ENCODE peak calls at places on chromosomes 2 and 18, in four cellular contexts. T is H9, Q is mesendoderm, I is H1. G is an unnamed sample.

GRCh38 chr2:140737006-140737405 is 1393.8 kb downstream of the LRP1B start:
- DNase-seq in I (no peak), T (no peak), Q (no peak), G (no peak)

GRCh38 chr18:36302676-36303075 is 5.2 kb downstream of the FHOD3 start:
- DNase-seq in T (no peak), Q (no peak), I (no peak), G (peak)

GRCh38 chr2:50546790-50547189 is 485.1 kb downstream of the NRXN1 start:
- DNase-seq in T (no peak), Q (no peak), I (no peak), G (peak)

GRCh38 chr2:167689444-167689843 is 558.0 kb downstream of the STK39 start:
- DNase-seq in T (peak), I (peak), Q (peak), G (no peak)

GRCh38 chr2:207768891-207769596 is 662 bp downstream of the FZD5 start:
- DNase-seq in Q (peak), I (no peak), T (no peak), G (no peak)

GRCh38 chr2:203605302-203605701 is 70.2 kb upstream of the RAPH1 start:
- DNase-seq in Q (no peak), I (no peak), T (no peak), G (peak)

GRCh38 chr18:58502628-58503027 is 126.3 kb downstream of the ALPK2 start:
- DNase-seq in Q (no peak), T (no peak), I (no peak), G (no peak)

GRCh38 chr18:32542221-32542798 is 71.6 kb upstream of the GAREM1 start:
- DNase-seq in T (no peak), Q (peak), I (no peak), G (peak)

GRCh38 chr2:19870792-19871191 is 31.0 kb downstream of the TTC32 start:
- DNase-seq in Q (no peak), I (no peak), T (no peak), G (no peak)

GRCh38 chr2:19866741-19867140 is 35.0 kb downstream of the TTC32 start:
- DNase-seq in I (no peak), Q (no peak), T (no peak), G (no peak)

GRCh38 chr2:19868224-19868623 is 33.6 kb downstream of the TTC32 start:
- DNase-seq in I (no peak), T (no peak), Q (no peak), G (no peak)

GRCh38 chr2:19871836-19872235 is 29.9 kb downstream of the TTC32 start:
- DNase-seq in I (no peak), T (no peak), Q (no peak), G (no peak)

GRCh38 chr2:19868705-19869550 is 32.9 kb downstream of the TTC32 start:
- DNase-seq in Q (peak), I (no peak), T (peak), G (no peak)
- H2BK120ac ChIP-seq in Q (no peak), I (no peak), T (no peak), G (no peak)

DNA sequence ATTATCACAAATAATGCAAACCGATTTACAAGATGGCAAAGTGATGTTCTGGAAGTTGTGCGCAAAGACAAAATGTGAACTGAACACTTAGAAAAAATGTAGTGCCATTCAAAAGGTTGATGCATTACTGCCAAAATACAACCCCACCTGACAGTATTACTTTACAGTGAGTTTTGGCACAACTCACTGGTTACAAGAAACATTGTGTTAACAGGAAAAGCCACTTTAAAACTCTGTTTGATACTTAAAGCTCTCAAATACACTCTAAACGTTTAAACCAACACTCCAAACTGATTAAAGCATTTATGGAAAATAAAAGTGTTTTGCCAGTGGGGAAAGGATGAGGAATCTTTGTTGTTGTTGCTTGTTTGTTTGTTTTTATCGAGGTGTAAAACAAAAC is 173.4 kb upstream of the SATB2 start:
- DNase-seq in Q (no peak), I (no peak), T (no peak), G (no peak)
- H3K56ac ChIP-seq in Q (no peak), I (no peak), T (no peak), G (no peak)

DNA sequence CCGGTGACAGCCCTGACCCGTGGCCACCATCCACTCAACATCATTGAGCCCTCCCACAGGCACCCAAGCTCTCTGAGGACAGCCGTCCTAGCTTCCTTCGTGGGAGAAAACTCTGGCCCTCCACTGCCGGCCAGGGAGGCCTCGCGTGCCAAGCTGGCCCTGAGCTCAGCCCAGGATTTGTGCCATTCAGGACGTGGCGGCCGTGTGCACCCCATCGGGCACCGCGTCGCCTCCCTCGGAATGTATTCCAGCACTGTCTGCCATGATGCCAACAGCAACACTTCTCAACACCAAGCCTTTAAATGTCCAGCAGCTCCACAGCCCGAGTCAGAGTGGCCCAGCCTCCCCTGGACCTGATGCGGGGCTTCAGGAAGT is 35.7 kb downstream of the ZNF516 start:
- DNase-seq in I (no peak), T (no peak), Q (no peak), G (no peak)
- H2BK120ac ChIP-seq in I (no peak), T (no peak), Q (no peak), G (peak)

GRCh38 chr2:199443589-199444130 is 14.1 kb downstream of the SATB2 start:
- DNase-seq in I (no peak), T (no peak), Q (no peak), G (peak)
- H3K56ac ChIP-seq in I (no peak), T (no peak), Q (no peak), G (no peak)

GRCh38 chr2:205723174-205723573 is 40.9 kb downstream of the NRP2 start:
- DNase-seq in Q (no peak), T (no peak), I (no peak), G (peak)
- H2BK120ac ChIP-seq in Q (no peak), T (no peak), I (no peak), G (no peak)

GRCh38 chr2:67836861-67837260 is 225.9 kb downstream of the C1D start:
- DNase-seq in T (no peak), Q (no peak), I (no peak), G (no peak)
- H3K56ac ChIP-seq in T (no peak), Q (no peak), I (no peak), G (no peak)

DNA sequence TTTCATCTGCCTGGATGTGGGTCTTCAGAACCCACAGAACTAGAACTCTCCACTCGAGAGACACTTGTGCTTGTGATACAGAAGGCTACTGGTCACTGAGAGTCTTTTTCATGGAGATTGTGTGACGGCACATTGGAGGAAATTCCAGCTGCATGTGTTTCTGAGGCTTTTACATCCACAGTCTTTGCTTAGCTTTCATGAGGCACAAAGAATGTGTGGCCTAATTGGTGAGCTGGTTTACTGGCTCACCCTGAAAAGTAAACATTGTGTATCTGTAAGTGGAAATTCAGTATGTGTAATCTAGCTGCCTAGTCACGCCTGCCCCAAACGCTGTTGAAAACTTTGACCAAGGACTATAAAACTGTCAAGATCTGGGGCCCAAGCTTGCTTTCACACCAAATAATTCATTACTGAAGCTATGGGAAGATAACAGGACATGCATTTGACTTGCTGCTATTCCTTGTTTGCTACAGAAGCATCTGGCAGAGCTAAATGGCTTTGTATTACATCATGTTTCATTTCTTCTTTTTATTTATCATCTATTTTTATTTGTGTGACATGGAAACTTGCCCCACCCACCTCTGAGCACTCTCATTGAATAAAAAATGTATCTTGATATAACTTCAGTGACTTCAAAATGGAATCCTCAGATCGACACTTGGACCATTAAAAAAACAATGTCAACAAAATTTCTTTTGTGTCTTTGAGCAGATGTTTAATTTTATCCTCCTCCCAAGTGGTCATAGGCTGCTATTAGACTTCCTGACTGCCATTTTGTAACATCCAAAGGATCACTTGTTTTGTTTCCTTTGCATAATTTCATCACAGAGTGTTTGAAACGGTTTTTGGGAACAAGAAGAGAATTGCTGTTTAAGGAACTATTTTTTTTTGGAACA is 80.2 kb downstream of the EFEMP1 start:
- DNase-seq in T (no peak), Q (no peak), I (no peak), G (peak)
- H2BK120ac ChIP-seq in T (no peak), Q (no peak), I (no peak), G (peak)

G was measured in IMR-90.